ENCODE peak calls at places on chromosome 16, in four cellular contexts. V is K562, W is GM12878, J is HepG2. S is an unnamed sample.

GRCh38 chr16:5903153-5903552 is 805.6 kb upstream of the EEF2KMT start:
- DNase-seq in V (no peak), W (no peak), J (no peak), S (no peak)

GRCh38 chr16:8510160-8510559 is 80.2 kb downstream of the TMEM114 start:
- DNase-seq in V (no peak), W (no peak), J (no peak), S (no peak)

GRCh38 chr16:12184419-12184831 is 207.9 kb downstream of the SNX29 start:
- DNase-seq in J (no peak), W (no peak), V (no peak), S (no peak)

GRCh38 chr16:15811416-15811777 is 45.4 kb downstream of the MYH11 start:
- DNase-seq in J (no peak), W (no peak), V (no peak), S (no peak)

GRCh38 chr16:88533381-88533831 is 36.8 kb upstream of the ZC3H18 start:
- DNase-seq in J (no peak), W (no peak), V (no peak), S (no peak)

GRCh38 chr16:29779474-29779873 is 1.4 kb downstream of the ZG16 start:
- DNase-seq in J (peak; percentile 81), V (no peak), W (no peak), S (no peak)

GRCh38 chr16:81005644-81006471 is 827 bp downstream of the CMC2 start:
- DNase-seq in J (peak; percentile 61), W (no peak), V (no peak), S (no peak)

GRCh38 chr16:84712138-84712671 is 12.4 kb downstream of the USP10 start:
- DNase-seq in J (no peak), V (no peak), W (no peak), S (no peak)

GRCh38 chr16:30186782-30187555 is 3.6 kb downstream of the CORO1A start:
- DNase-seq in J (peak; percentile 41), W (peak; percentile 36), V (peak; percentile 79), S (peak; percentile 53)

GRCh38 chr16:1786242-1787055 is 3.7 kb downstream of the NUBP2 start:
- DNase-seq in J (no peak), W (no peak), V (no peak), S (no peak)

GRCh38 chr16:54657058-54657708 is 273.5 kb upstream of the IRX5 start:
- DNase-seq in V (no peak), J (no peak), W (no peak), S (peak; percentile 74)

GRCh38 chr16:88669986-88670385 is 7.1 kb upstream of the MVD start:
- DNase-seq in W (no peak), J (no peak), V (no peak), S (no peak)

GRCh38 chr16:499924-500323 is 27.6 kb upstream of the CAPN15 start:
- DNase-seq in W (no peak), V (no peak), J (no peak), S (no peak)

GRCh38 chr16:10741844-10742243 is 1.8 kb upstream of the NUBP1 start:
- DNase-seq in J (no peak), V (no peak), W (no peak), S (no peak)

GRCh38 chr16:85151603-85152413 is 39.5 kb upstream of the CIBAR2 start:
- DNase-seq in W (no peak), J (no peak), V (peak; percentile 84), S (no peak)

GRCh38 chr16:27259710-27260109 is 8.9 kb downstream of the NSMCE1 start:
- DNase-seq in J (no peak), W (no peak), V (no peak), S (no peak)

GRCh38 chr16:65071371-65072311 is 50.2 kb downstream of the CDH11 start:
- DNase-seq in W (no peak), V (no peak), J (no peak), S (no peak)

GRCh38 chr16:53945996-53946395 is 242.0 kb downstream of the FTO start:
- DNase-seq in W (no peak), V (peak; percentile 30), J (peak; percentile 57), S (peak; percentile 45)

GRCh38 chr16:12260647-12261262 is 284.2 kb downstream of the SNX29 start:
- DNase-seq in V (peak; percentile 73), W (no peak), J (peak; percentile 94), S (peak; percentile 71)

GRCh38 chr16:49148410-49148809 is 133.2 kb downstream of the CBLN1 start:
- DNase-seq in V (no peak), W (no peak), J (no peak), S (no peak)

GRCh38 chr16:14148016-14148415 is 76.9 kb downstream of the MRTFB start:
- DNase-seq in V (no peak), W (no peak), J (no peak), S (no peak)

GRCh38 chr16:69798466-69798865 is 36.3 kb downstream of the WWP2 start:
- DNase-seq in V (no peak), W (no peak), J (no peak), S (no peak)

GRCh38 chr16:23182675-23183485 is at the start of gene SCNN1G:
- DNase-seq in V (no peak), W (no peak), J (no peak), S (no peak)

GRCh38 chr16:81650982-81651562 is 128.0 kb upstream of the PLCG2 start:
- DNase-seq in J (no peak), V (peak; percentile 74), W (no peak), S (no peak)

GRCh38 chr16:88922114-88922825 is 54.7 kb downstream of the CBFA2T3 start:
- DNase-seq in V (no peak), J (no peak), W (no peak), S (peak; percentile 44)

GRCh38 chr16:88593489-88593888 is 23.3 kb downstream of the ZC3H18 start:
- DNase-seq in J (no peak), V (no peak), W (no peak), S (no peak)

GRCh38 chr16:21167360-21167759 is 8.9 kb downstream of the LDAF1 start:
- DNase-seq in W (no peak), J (no peak), V (no peak), S (peak; percentile 39)

GRCh38 chr16:75266738-75267630 is 15.6 kb upstream of the BCAR1 start:
- DNase-seq in V (no peak), W (no peak), J (no peak), S (no peak)

GRCh38 chr16:70481929-70482536 is 27.6 kb downstream of the FCSK start:
- DNase-seq in J (no peak), V (no peak), W (no peak), S (no peak)

GRCh38 chr16:72749091-72749490 is 298.8 kb downstream of the ZFHX3 start:
- DNase-seq in J (no peak), V (no peak), W (no peak), S (no peak)
- TF ChIP-seq CHD4 in J (no peak), V (no peak), W (no peak), S (no peak)

GRCh38 chr16:83581082-83581481 is 226.7 kb upstream of the HSBP1 start:
- DNase-seq in W (no peak), V (no peak), J (no peak), S (no peak)

GRCh38 chr16:83579431-83579830 is 228.3 kb upstream of the HSBP1 start:
- DNase-seq in V (no peak), W (no peak), J (no peak), S (no peak)

GRCh38 chr16:83577201-83577600 is 230.6 kb upstream of the HSBP1 start:
- DNase-seq in J (no peak), V (no peak), W (no peak), S (no peak)

GRCh38 chr16:83579027-83579426 is 228.8 kb upstream of the HSBP1 start:
- DNase-seq in V (no peak), W (no peak), J (no peak), S (no peak)

GRCh38 chr16:83578146-83578545 is 229.6 kb upstream of the HSBP1 start:
- DNase-seq in J (no peak), W (no peak), V (no peak), S (no peak)
- TF ChIP-seq CHD4 in J (no peak), W (no peak), V (no peak), S (no peak)

GRCh38 chr16:3087836-3088235 is 11.3 kb downstream of the ZSCAN10 start:
- DNase-seq in V (no peak), W (no peak), J (no peak), S (no peak)
- TF ChIP-seq CHD4 in V (no peak), W (no peak), J (no peak), S (no peak)

DNA sequence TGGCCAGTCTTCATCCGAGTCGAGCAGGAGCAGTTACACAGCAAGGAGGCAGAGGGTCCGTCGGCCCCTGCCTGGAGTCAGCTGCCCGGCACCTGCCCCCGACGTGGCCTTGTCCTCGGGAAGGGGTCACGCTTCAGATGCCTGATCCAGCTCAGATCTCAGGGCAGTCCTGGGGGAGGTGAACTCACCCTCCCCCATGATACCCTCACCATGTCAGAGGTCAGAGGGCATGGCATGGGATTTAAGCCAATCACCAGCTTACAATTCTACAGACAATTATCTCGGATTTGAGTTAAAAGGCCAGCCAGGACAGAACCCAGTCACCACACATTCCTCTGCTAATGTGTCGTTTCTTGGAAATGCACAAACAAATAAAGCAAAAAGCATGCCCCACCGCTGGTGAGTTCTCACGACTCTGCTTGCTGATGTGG is 211.3 kb downstream of the FOXL1 start:
- DNase-seq in V (no peak), W (no peak), J (no peak), S (no peak)
- TF ChIP-seq CHD4 in V (no peak), W (no peak), J (no peak), S (no peak)

GRCh38 chr16:57962046-57962445 is 8.9 kb downstream of the CNGB1 start:
- DNase-seq in J (no peak), V (no peak), W (no peak), S (no peak)

GRCh38 chr16:57964157-57964700 is 6.7 kb downstream of the CNGB1 start:
- DNase-seq in J (no peak), W (no peak), V (no peak), S (no peak)

GRCh38 chr16:57960826-57961472 is 10.0 kb downstream of the CNGB1 start:
- DNase-seq in J (no peak), V (no peak), W (no peak), S (no peak)

GRCh38 chr16:57961538-57961937 is 9.4 kb downstream of the CNGB1 start:
- DNase-seq in W (no peak), V (no peak), J (no peak), S (no peak)

GRCh38 chr16:57962756-57963155 is 8.2 kb downstream of the CNGB1 start:
- DNase-seq in W (no peak), V (no peak), J (no peak), S (no peak)
- TF ChIP-seq CHD4 in W (no peak), V (no peak), J (no peak), S (no peak)

S was measured in A549.